ENCODE peak calls at places on chromosomes 11 and 22, in six cellular contexts. F, V, O, Z, A and B are unnamed samples.
A peak's percentile ranks its signal among the peaks of the same experiment; 100 is the strongest.

GRCh38 chr22:50169774-50170341 is 673 bp upstream of the PANX2 start:
- DNase-seq in F (no peak), V (peak; percentile 54), O (peak; percentile 67), Z (peak; percentile 62), A (no peak), B (peak; percentile 9)

GRCh38 chr11:118531597-118532084 is 649 bp downstream of the TMEM25 start:
- DNase-seq in F (no peak), V (no peak), O (no peak), Z (no peak), A (no peak), B (no peak)

GRCh38 chr11:69080361-69080973 is 31.7 kb downstream of the TPCN2 start:
- DNase-seq in F (peak; percentile 25), V (no peak), O (no peak), Z (peak; percentile 88), A (peak; percentile 40), B (peak; percentile 23)

GRCh38 chr22:24822471-24822870 is 16.5 kb downstream of the SGSM1 start:
- DNase-seq in F (no peak), V (peak; percentile 33), O (no peak), Z (no peak), A (no peak), B (no peak)

GRCh38 chr22:41022470-41023298 is 69.7 kb upstream of the EP300 start:
- DNase-seq in F (peak; percentile 76), V (peak; percentile 94), O (peak; percentile 96), Z (peak; percentile 89), A (peak; percentile 83), B (peak; percentile 75)

GRCh38 chr11:59510917-59511589 is at the start of gene OR4D9:
- DNase-seq in F (no peak), V (no peak), O (no peak), Z (peak; percentile 55), A (no peak), B (peak; percentile 13)

GRCh38 chr11:123323482-123324056 is 106.5 kb upstream of the GRAMD1B start:
- DNase-seq in F (no peak), V (no peak), O (no peak), Z (no peak), A (no peak), B (no peak)

GRCh38 chr22:30804626-30805025 is 110.0 kb downstream of the OSBP2 start:
- DNase-seq in F (no peak), V (no peak), O (no peak), Z (no peak), A (no peak), B (no peak)

GRCh38 chr11:64661146-64661545 is 61.9 kb downstream of the NRXN2 start:
- DNase-seq in F (peak; percentile 62), V (no peak), O (peak; percentile 62), Z (no peak), A (no peak), B (no peak)

GRCh38 chr11:6799402-6799801 is at the start of gene OR6A2:
- DNase-seq in F (peak; percentile 47), V (no peak), O (no peak), Z (no peak), A (no peak), B (no peak)

GRCh38 chr22:24321999-24322398 is 51.4 kb downstream of the SPECC1L start:
- DNase-seq in F (no peak), V (no peak), O (no peak), Z (no peak), A (no peak), B (no peak)

GRCh38 chr11:79047356-79047755 is 393.5 kb downstream of the TENM4 start:
- DNase-seq in F (no peak), V (no peak), O (no peak), Z (no peak), A (no peak), B (no peak)

GRCh38 chr11:1087961-1088926 is 13.6 kb downstream of the MUC2 start:
- DNase-seq in F (no peak), V (no peak), O (no peak), Z (no peak), A (no peak), B (no peak)

GRCh38 chr22:42300286-42301071 is 30.0 kb upstream of the TCF20 start:
- DNase-seq in F (no peak), V (no peak), O (no peak), Z (peak; percentile 85), A (no peak), B (no peak)

GRCh38 chr11:79437981-79438630 is 2.7 kb downstream of the TENM4 start:
- DNase-seq in F (peak; percentile 63), V (no peak), O (no peak), Z (no peak), A (no peak), B (no peak)

GRCh38 chr11:14454861-14455632 is 44.6 kb downstream of the COPB1 start:
- DNase-seq in F (peak; percentile 39), V (no peak), O (no peak), Z (peak; percentile 63), A (peak; percentile 37), B (no peak)

GRCh38 chr11:117328414-117329010 is 858 bp downstream of the CEP164 start:
- DNase-seq in F (peak; percentile 58), V (peak; percentile 30), O (no peak), Z (no peak), A (no peak), B (peak; percentile 7)

GRCh38 chr11:64765291-64765803 is 5.6 kb upstream of the PYGM start:
- DNase-seq in F (no peak), V (peak; percentile 16), O (no peak), Z (no peak), A (no peak), B (no peak)

GRCh38 chr22:45886502-45886901 is 90.5 kb downstream of the WNT7B start:
- DNase-seq in F (no peak), V (no peak), O (peak; percentile 4), Z (no peak), A (no peak), B (no peak)

GRCh38 chr11:18016789-18017188 is 3.9 kb upstream of the SERGEF start:
- DNase-seq in F (no peak), V (no peak), O (no peak), Z (no peak), A (no peak), B (no peak)

GRCh38 chr11:86062719-86063118 is 6.2 kb downstream of the PICALM start:
- DNase-seq in F (no peak), V (no peak), O (no peak), Z (peak; percentile 60), A (no peak), B (no peak)

GRCh38 chr22:23036684-23037428 is 33.5 kb upstream of the GNAZ start:
- DNase-seq in F (peak; percentile 41), V (no peak), O (no peak), Z (no peak), A (peak; percentile 9), B (no peak)

GRCh38 chr11:66745356-66746235 is 16.6 kb upstream of the SPTBN2 start:
- DNase-seq in F (no peak), V (peak; percentile 49), O (peak; percentile 68), Z (peak; percentile 67), A (peak; percentile 51), B (peak; percentile 33)

GRCh38 chr22:46695346-46696224 is 42.5 kb downstream of the CERK start:
- DNase-seq in F (no peak), V (no peak), O (no peak), Z (no peak), A (no peak), B (no peak)

GRCh38 chr11:60849641-60850520 is 5.9 kb downstream of the PTGDR2 start:
- DNase-seq in F (no peak), V (no peak), O (no peak), Z (no peak), A (no peak), B (no peak)

GRCh38 chr11:75334402-75334891 is 17.0 kb downstream of the ARRB1 start:
- DNase-seq in F (no peak), V (no peak), O (no peak), Z (no peak), A (no peak), B (no peak)

DNA sequence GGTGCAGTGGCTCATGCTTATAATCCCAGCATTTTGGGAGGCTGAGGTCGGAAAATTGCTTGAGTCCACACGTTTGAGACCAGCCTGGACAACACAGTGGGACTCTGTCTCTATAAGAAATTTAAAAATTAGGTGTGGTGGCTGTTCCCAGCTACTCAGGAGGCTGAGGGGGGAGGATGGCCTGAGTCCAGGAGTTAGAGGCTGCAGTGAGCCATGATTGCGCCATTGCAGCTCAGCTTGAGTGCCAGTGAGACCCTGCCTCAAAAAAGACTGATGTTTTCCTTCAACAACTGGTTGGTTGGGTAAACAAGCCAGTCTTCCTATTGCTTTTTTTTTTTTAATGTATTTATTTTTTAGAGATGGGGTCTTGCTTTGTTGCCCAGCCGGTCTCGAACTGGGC is 9.2 kb downstream of the XBP1 start:
- DNase-seq in F (no peak), V (no peak), O (no peak), Z (no peak), A (no peak), B (no peak)
- H3K4me1 ChIP-seq in F (peaks cover 3% of the 10 kb centered on the region), V (peaks cover 47% of the 10 kb centered on the region), O (peaks cover 2% of the 10 kb centered on the region), Z (peaks cover 13% of the 10 kb centered on the region), A (peaks cover 15% of the 10 kb centered on the region), B (peaks cover 35% of the 10 kb centered on the region)

GRCh38 chr11:61971177-61972111 is 4.0 kb upstream of the FTH1 start:
- DNase-seq in F (peak; percentile 99), V (peak; percentile 99), O (peak; percentile 97), Z (peak; percentile 79), A (peak; percentile 99), B (peak; percentile 60)
- H3K27ac ChIP-seq in F (peak overlapping the region; percentile 99), V (peak overlapping the region; percentile 99), O (peak overlapping the region; percentile 90), Z (no peak overlapping the region), A (peak overlapping the region; percentile 99), B (no peak overlapping the region)

GRCh38 chr11:87125257-87125656 is 87.5 kb downstream of the TMEM135 start:
- DNase-seq in F (no peak), V (no peak), O (no peak), Z (no peak), A (peak; percentile 18), B (no peak)

GRCh38 chr11:87127131-87127530 is 89.4 kb downstream of the TMEM135 start:
- DNase-seq in F (no peak), V (no peak), O (no peak), Z (no peak), A (no peak), B (no peak)

GRCh38 chr11:87128372-87128771 is 90.6 kb downstream of the TMEM135 start:
- DNase-seq in F (no peak), V (no peak), O (no peak), Z (no peak), A (no peak), B (no peak)

GRCh38 chr11:87120937-87121336 is 83.2 kb downstream of the TMEM135 start:
- DNase-seq in F (no peak), V (no peak), O (no peak), Z (no peak), A (no peak), B (no peak)

GRCh38 chr11:87122852-87123251 is 85.1 kb downstream of the TMEM135 start:
- DNase-seq in F (no peak), V (no peak), O (no peak), Z (no peak), A (no peak), B (no peak)
- H3K4me3 ChIP-seq in F (no peak overlapping the region), V (no peak overlapping the region), O (no peak overlapping the region), Z (no peak overlapping the region), A (no peak overlapping the region), B (no peak overlapping the region)

GRCh38 chr11:33478111-33478573 is 221.0 kb downstream of the HIPK3 start:
- DNase-seq in F (no peak), V (no peak), O (no peak), Z (no peak), A (no peak), B (no peak)
- H3K4me1 ChIP-seq in F (peaks cover 4% of the 10 kb centered on the region), V (peaks cover 28% of the 10 kb centered on the region), O (no peaks in the 10 kb centered on the region), Z (no peaks in the 10 kb centered on the region), A (peaks cover 3% of the 10 kb centered on the region), B (no peaks in the 10 kb centered on the region)

GRCh38 chr11:72745511-72745910 is 6.7 kb downstream of the ARAP1 start:
- DNase-seq in F (no peak), V (no peak), O (no peak), Z (no peak), A (no peak), B (no peak)
- H3K27ac ChIP-seq in F (no peak overlapping the region), V (no peak overlapping the region), O (no peak overlapping the region), Z (no peak overlapping the region), A (no peak overlapping the region), B (no peak overlapping the region)